ENCODE peak calls at places on chromosomes 7 and 10, in eight cellular contexts. O is renal cortical epithelial cell; K is activated CD4-positive, alpha-beta T cell treated with anti-CD3 and anti-CD28 coated beads, Interleukin-2, amount 50 U/mL, for 1 hour; X is NCI-H1694; Y is cardiac muscle cell; M is H1; S is cardiac fibroblast; A is kidney tubule cell. V is an unnamed sample.

GRCh38 chr10:209357-209756 is 74.1 kb downstream of the ZMYND11 start:
- DNase-seq in A (no peak), S (peak; percentile 53), X (no peak), O (peak; percentile 18), M (no peak), K (no peak), Y (peak; percentile 25), V (no peak)

GRCh38 chr7:137276194-137276593 is 67.3 kb downstream of the PTN start:
- DNase-seq in X (no peak), S (no peak), O (no peak), M (no peak), A (no peak), Y (no peak), K (no peak), V (no peak)

GRCh38 chr10:60627778-60628773 is 150.2 kb upstream of the CDK1 start:
- DNase-seq in A (no peak), X (no peak), K (no peak), S (no peak), Y (no peak), O (no peak), M (no peak), V (no peak)

GRCh38 chr7:45178241-45179225 is 20.9 kb downstream of the RAMP3 start:
- DNase-seq in Y (no peak), K (no peak), X (no peak), S (no peak), M (no peak), A (no peak), O (no peak), V (peak; percentile 38)

GRCh38 chr7:29254663-29255062 is 60.1 kb downstream of the CHN2 start:
- DNase-seq in M (no peak), O (no peak), Y (peak; percentile 25), S (no peak), K (no peak), A (no peak), X (no peak), V (peak; percentile 41)

GRCh38 chr7:50791363-50791762 is 8.7 kb upstream of the GRB10 start:
- DNase-seq in X (no peak), K (no peak), Y (no peak), A (no peak), O (no peak), S (no peak), M (no peak), V (no peak)

GRCh38 chr10:25818751-25819150 is 115.3 kb upstream of the MYO3A start:
- DNase-seq in K (no peak), O (no peak), Y (no peak), S (no peak), M (peak; percentile 56), A (no peak), X (no peak), V (no peak)

GRCh38 chr7:81150951-81151361 is 232.1 kb upstream of the SEMA3C start:
- DNase-seq in A (peak; percentile 63), O (peak; percentile 90), Y (no peak), M (no peak), X (no peak), K (no peak), S (peak; percentile 14), V (no peak)

GRCh38 chr7:132203021-132203420 is 373.2 kb downstream of the PLXNA4 start:
- DNase-seq in S (no peak), Y (no peak), K (no peak), A (no peak), M (no peak), X (no peak), O (no peak), V (no peak)

GRCh38 chr10:84933402-84933801 is 605.0 kb downstream of the CCSER2 start:
- DNase-seq in A (no peak), X (no peak), S (no peak), K (no peak), O (no peak), Y (no peak), M (no peak), V (no peak)

V was measured in HEK293T.